ENCODE peak calls at places on chromosomes 5 and 9, in seven cellular contexts. One of them, this sample, is unnamed.

GRCh38 chr9:72704688-72705375 is 183.4 kb downstream of the TMC1 start:
- DNase-seq in frontal cortex: no peak
- DNase-seq in CD8-positive, alpha-beta memory T cell: no peak
- DNase-seq in T-cell: no peak
- DNase-seq in MCF 10A: no peak
- DNase-seq in activated gamma-delta T cell treated with Interleukin-2 at 50 U/mL for 16 hours: no peak
- DNase-seq in HEK293T: no peak
- DNase-seq in this sample: no peak

GRCh38 chr9:89609426-89610006 is 4.7 kb downstream of the GADD45G start:
- DNase-seq in T-cell: no peak
- DNase-seq in HEK293T: no peak
- DNase-seq in frontal cortex: no peak
- DNase-seq in MCF 10A: no peak
- DNase-seq in CD8-positive, alpha-beta memory T cell: no peak
- DNase-seq in activated gamma-delta T cell treated with Interleukin-2 at 50 U/mL for 16 hours: no peak
- DNase-seq in this sample: no peak

GRCh38 chr5:6712582-6713273 is 504 bp upstream of the TENT4A start:
- DNase-seq in CD8-positive, alpha-beta memory T cell: peak
- DNase-seq in activated gamma-delta T cell treated with Interleukin-2 at 50 U/mL for 16 hours: peak
- DNase-seq in T-cell: no peak
- DNase-seq in MCF 10A: peak
- DNase-seq in HEK293T: peak
- DNase-seq in frontal cortex: no peak
- DNase-seq in this sample: peak

GRCh38 chr9:76562511-76562911 is 103.5 kb downstream of the GCNT1 start:
- DNase-seq in activated gamma-delta T cell treated with Interleukin-2 at 50 U/mL for 16 hours: no peak
- DNase-seq in T-cell: no peak
- DNase-seq in frontal cortex: no peak
- DNase-seq in HEK293T: no peak
- DNase-seq in CD8-positive, alpha-beta memory T cell: no peak
- DNase-seq in MCF 10A: peak
- DNase-seq in this sample: no peak

GRCh38 chr5:62578540-62578939 is at the start of gene LRRC70:
- DNase-seq in T-cell: peak
- DNase-seq in MCF 10A: no peak
- DNase-seq in frontal cortex: no peak
- DNase-seq in CD8-positive, alpha-beta memory T cell: peak
- DNase-seq in HEK293T: no peak
- DNase-seq in activated gamma-delta T cell treated with Interleukin-2 at 50 U/mL for 16 hours: no peak
- DNase-seq in this sample: peak

GRCh38 chr5:25858019-25858418 is 1180.4 kb downstream of the CDH9 start:
- DNase-seq in HEK293T: peak
- DNase-seq in CD8-positive, alpha-beta memory T cell: no peak
- DNase-seq in T-cell: no peak
- DNase-seq in MCF 10A: no peak
- DNase-seq in activated gamma-delta T cell treated with Interleukin-2 at 50 U/mL for 16 hours: no peak
- DNase-seq in frontal cortex: no peak
- DNase-seq in this sample: no peak

GRCh38 chr5:123754167-123754840 is 242.3 kb downstream of the CSNK1G3 start:
- DNase-seq in CD8-positive, alpha-beta memory T cell: no peak
- DNase-seq in frontal cortex: no peak
- DNase-seq in activated gamma-delta T cell treated with Interleukin-2 at 50 U/mL for 16 hours: no peak
- DNase-seq in T-cell: no peak
- DNase-seq in MCF 10A: no peak
- DNase-seq in HEK293T: no peak
- DNase-seq in this sample: no peak

GRCh38 chr5:7793861-7794260 is 57.1 kb downstream of the CFAP90 start:
- DNase-seq in T-cell: no peak
- DNase-seq in frontal cortex: no peak
- DNase-seq in activated gamma-delta T cell treated with Interleukin-2 at 50 U/mL for 16 hours: no peak
- DNase-seq in MCF 10A: no peak
- DNase-seq in CD8-positive, alpha-beta memory T cell: no peak
- DNase-seq in HEK293T: no peak
- DNase-seq in this sample: no peak

GRCh38 chr5:74529101-74529500 is 111.4 kb downstream of the ENC1 start:
- DNase-seq in MCF 10A: no peak
- DNase-seq in activated gamma-delta T cell treated with Interleukin-2 at 50 U/mL for 16 hours: no peak
- DNase-seq in HEK293T: no peak
- DNase-seq in frontal cortex: no peak
- DNase-seq in T-cell: no peak
- DNase-seq in CD8-positive, alpha-beta memory T cell: no peak
- DNase-seq in this sample: no peak

GRCh38 chr9:16611001-16611400 is 259.5 kb downstream of the BNC2 start:
- DNase-seq in frontal cortex: no peak
- DNase-seq in HEK293T: no peak
- DNase-seq in CD8-positive, alpha-beta memory T cell: no peak
- DNase-seq in MCF 10A: no peak
- DNase-seq in T-cell: no peak
- DNase-seq in activated gamma-delta T cell treated with Interleukin-2 at 50 U/mL for 16 hours: no peak
- DNase-seq in this sample: no peak

GRCh38 chr5:113749334-113749733 is 235.8 kb downstream of the YTHDC2 start:
- DNase-seq in HEK293T: no peak
- DNase-seq in CD8-positive, alpha-beta memory T cell: no peak
- DNase-seq in MCF 10A: no peak
- DNase-seq in frontal cortex: no peak
- DNase-seq in activated gamma-delta T cell treated with Interleukin-2 at 50 U/mL for 16 hours: no peak
- DNase-seq in T-cell: no peak
- DNase-seq in this sample: no peak

GRCh38 chr5:4868140-4868735 is 271.9 kb upstream of the ADAMTS16 start:
- DNase-seq in T-cell: peak
- DNase-seq in frontal cortex: peak
- DNase-seq in HEK293T: peak
- DNase-seq in activated gamma-delta T cell treated with Interleukin-2 at 50 U/mL for 16 hours: no peak
- DNase-seq in CD8-positive, alpha-beta memory T cell: no peak
- DNase-seq in MCF 10A: peak
- DNase-seq in this sample: no peak

GRCh38 chr5:168683247-168683926 is 104.2 kb upstream of the PANK3 start:
- DNase-seq in CD8-positive, alpha-beta memory T cell: peak
- DNase-seq in T-cell: peak
- DNase-seq in frontal cortex: no peak
- DNase-seq in HEK293T: no peak
- DNase-seq in MCF 10A: no peak
- DNase-seq in activated gamma-delta T cell treated with Interleukin-2 at 50 U/mL for 16 hours: peak
- DNase-seq in this sample: peak

GRCh38 chr5:2863133-2863532 is 111.7 kb upstream of the IRX2 start:
- DNase-seq in HEK293T: no peak
- DNase-seq in activated gamma-delta T cell treated with Interleukin-2 at 50 U/mL for 16 hours: no peak
- DNase-seq in CD8-positive, alpha-beta memory T cell: no peak
- DNase-seq in T-cell: no peak
- DNase-seq in frontal cortex: no peak
- DNase-seq in MCF 10A: no peak
- DNase-seq in this sample: no peak

GRCh38 chr9:112754578-112754977 is 4.0 kb downstream of the SNX30 start:
- DNase-seq in activated gamma-delta T cell treated with Interleukin-2 at 50 U/mL for 16 hours: peak
- DNase-seq in T-cell: peak
- DNase-seq in MCF 10A: peak
- DNase-seq in CD8-positive, alpha-beta memory T cell: peak
- DNase-seq in frontal cortex: no peak
- DNase-seq in HEK293T: no peak
- DNase-seq in this sample: peak

GRCh38 chr9:2620876-2621677 is 510 bp upstream of the VLDLR start:
- DNase-seq in activated gamma-delta T cell treated with Interleukin-2 at 50 U/mL for 16 hours: peak
- DNase-seq in T-cell: peak
- DNase-seq in frontal cortex: no peak
- DNase-seq in MCF 10A: peak
- DNase-seq in CD8-positive, alpha-beta memory T cell: peak
- DNase-seq in HEK293T: peak
- DNase-seq in this sample: no peak

This sample was measured in naive thymus-derived CD4-positive, alpha-beta T cell.